ENCODE peak calls at places on chromosomes 11 and 22, in seven cellular contexts. One of them, this sample, is unnamed.

GRCh38 chr22:39142088-39142667 is 10.3 kb downstream of the CBX7 start:
- DNase-seq in HFFc6: no peak
- DNase-seq in fibroblast of the aortic adventitia: no peak
- DNase-seq in progenitor cell of endocrine pancreas: no peak
- DNase-seq in epithelial cell of esophagus: no peak
- DNase-seq in cardiac fibroblast: no peak
- DNase-seq in IMR-90: no peak
- DNase-seq in this sample: no peak

GRCh38 chr11:94147433-94147845 is 18.8 kb downstream of the PANX1 start:
- DNase-seq in HFFc6: no peak
- DNase-seq in fibroblast of the aortic adventitia: no peak
- DNase-seq in progenitor cell of endocrine pancreas: no peak
- DNase-seq in epithelial cell of esophagus: no peak
- DNase-seq in cardiac fibroblast: no peak
- DNase-seq in IMR-90: no peak
- DNase-seq in this sample: no peak

GRCh38 chr11:38307455-38307854 is 1709.4 kb upstream of the RAG2 start:
- DNase-seq in HFFc6: no peak
- DNase-seq in fibroblast of the aortic adventitia: no peak
- DNase-seq in progenitor cell of endocrine pancreas: no peak
- DNase-seq in epithelial cell of esophagus: peak; percentile 31
- DNase-seq in cardiac fibroblast: no peak
- DNase-seq in IMR-90: no peak
- DNase-seq in this sample: no peak

GRCh38 chr11:47791774-47792173 is 24.6 kb upstream of the FNBP4 start:
- DNase-seq in HFFc6: no peak
- DNase-seq in fibroblast of the aortic adventitia: peak; percentile 26
- DNase-seq in progenitor cell of endocrine pancreas: no peak
- DNase-seq in epithelial cell of esophagus: no peak
- DNase-seq in cardiac fibroblast: no peak
- DNase-seq in IMR-90: peak; percentile 28
- DNase-seq in this sample: no peak

GRCh38 chr11:72203163-72203562 is 11.2 kb downstream of the FOLR1 start:
- DNase-seq in HFFc6: no peak
- DNase-seq in fibroblast of the aortic adventitia: no peak
- DNase-seq in progenitor cell of endocrine pancreas: no peak
- DNase-seq in epithelial cell of esophagus: peak; percentile 61
- DNase-seq in cardiac fibroblast: no peak
- DNase-seq in IMR-90: no peak
- DNase-seq in this sample: no peak

GRCh38 chr11:8090756-8091155 is 9.7 kb downstream of the TUB start:
- DNase-seq in HFFc6: no peak
- DNase-seq in fibroblast of the aortic adventitia: peak; percentile 43
- DNase-seq in progenitor cell of endocrine pancreas: peak; percentile 59
- DNase-seq in epithelial cell of esophagus: peak; percentile 33
- DNase-seq in cardiac fibroblast: peak; percentile 40
- DNase-seq in IMR-90: no peak
- DNase-seq in this sample: no peak

GRCh38 chr11:6888830-6889229 is 3.5 kb downstream of the OR2D2 start:
- DNase-seq in HFFc6: no peak
- DNase-seq in fibroblast of the aortic adventitia: no peak
- DNase-seq in progenitor cell of endocrine pancreas: no peak
- DNase-seq in epithelial cell of esophagus: no peak
- DNase-seq in cardiac fibroblast: no peak
- DNase-seq in IMR-90: no peak
- DNase-seq in this sample: no peak

GRCh38 chr11:34637303-34637702 is 16.4 kb downstream of the EHF start:
- DNase-seq in HFFc6: no peak
- DNase-seq in fibroblast of the aortic adventitia: no peak
- DNase-seq in progenitor cell of endocrine pancreas: no peak
- DNase-seq in epithelial cell of esophagus: no peak
- DNase-seq in cardiac fibroblast: no peak
- DNase-seq in IMR-90: no peak
- DNase-seq in this sample: no peak

GRCh38 chr22:18071968-18072310 is 5.9 kb upstream of the PEX26 start:
- DNase-seq in HFFc6: no peak
- DNase-seq in fibroblast of the aortic adventitia: no peak
- DNase-seq in progenitor cell of endocrine pancreas: no peak
- DNase-seq in epithelial cell of esophagus: no peak
- DNase-seq in cardiac fibroblast: no peak
- DNase-seq in IMR-90: no peak
- DNase-seq in this sample: no peak

GRCh38 chr22:18068381-18068988 is 9.3 kb upstream of the PEX26 start:
- DNase-seq in HFFc6: peak; percentile 12
- DNase-seq in fibroblast of the aortic adventitia: peak; percentile 46
- DNase-seq in progenitor cell of endocrine pancreas: no peak
- DNase-seq in epithelial cell of esophagus: peak; percentile 38
- DNase-seq in cardiac fibroblast: peak; percentile 30
- DNase-seq in IMR-90: peak; percentile 44
- DNase-seq in this sample: no peak

GRCh38 chr22:18070041-18070440 is 7.7 kb upstream of the PEX26 start:
- DNase-seq in HFFc6: no peak
- DNase-seq in fibroblast of the aortic adventitia: no peak
- DNase-seq in progenitor cell of endocrine pancreas: no peak
- DNase-seq in epithelial cell of esophagus: no peak
- DNase-seq in cardiac fibroblast: no peak
- DNase-seq in IMR-90: no peak
- DNase-seq in this sample: no peak

GRCh38 chr22:18068991-18069390 is 8.8 kb upstream of the PEX26 start:
- DNase-seq in HFFc6: no peak
- DNase-seq in fibroblast of the aortic adventitia: no peak
- DNase-seq in progenitor cell of endocrine pancreas: no peak
- DNase-seq in epithelial cell of esophagus: no peak
- DNase-seq in cardiac fibroblast: no peak
- DNase-seq in IMR-90: no peak
- DNase-seq in this sample: no peak

DNA sequence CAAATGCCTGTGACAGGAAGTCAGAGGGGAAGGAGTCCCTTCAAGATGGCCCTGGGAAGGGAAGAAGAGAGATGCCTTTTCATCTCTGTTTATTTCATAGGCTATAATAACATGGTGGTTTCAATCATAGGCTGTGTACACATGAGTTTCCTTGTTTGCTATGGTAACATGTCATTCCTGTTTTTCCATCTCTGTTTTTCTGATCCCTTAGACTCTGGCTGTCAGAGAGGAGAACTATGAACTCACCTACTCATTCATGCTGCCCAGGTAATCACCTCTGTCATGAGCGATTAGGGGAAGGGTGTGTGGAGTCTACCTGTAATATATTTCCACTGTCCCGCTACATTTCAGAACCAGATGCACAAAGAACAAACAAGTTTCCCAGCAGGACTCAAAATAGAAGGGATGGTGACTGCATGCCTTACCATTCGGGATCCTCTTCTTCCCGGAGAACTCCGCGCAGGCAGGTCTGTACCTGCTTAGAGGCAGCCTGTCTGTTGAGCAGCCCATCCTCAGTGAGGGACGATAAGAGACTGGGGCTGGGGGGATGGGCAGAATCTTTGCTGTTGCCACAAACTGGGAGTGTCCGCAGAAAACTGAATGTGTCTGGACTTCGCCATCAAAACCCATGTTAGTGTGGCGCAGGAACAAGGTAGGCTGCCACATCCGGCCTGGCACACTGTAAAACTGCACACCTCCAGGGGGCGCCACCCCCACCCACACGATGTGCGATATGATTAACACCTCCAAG is 7.1 kb upstream of the PEX26 start:
- DNase-seq in HFFc6: no peak
- DNase-seq in fibroblast of the aortic adventitia: no peak
- DNase-seq in progenitor cell of endocrine pancreas: no peak
- DNase-seq in epithelial cell of esophagus: peak; percentile 93
- DNase-seq in cardiac fibroblast: no peak
- DNase-seq in IMR-90: no peak
- DNase-seq in this sample: no peak
- TF ChIP-seq CTCF in HFFc6: peak; percentile 72
- TF ChIP-seq CTCF in fibroblast of the aortic adventitia: peak; percentile 24
- TF ChIP-seq CTCF in progenitor cell of endocrine pancreas: peak; percentile 45
- TF ChIP-seq CTCF in epithelial cell of esophagus: peak; percentile 50
- TF ChIP-seq CTCF in cardiac fibroblast: peak; percentile 19
- TF ChIP-seq CTCF in IMR-90: peak; percentile 12
- TF ChIP-seq CTCF in this sample: no peak

DNA sequence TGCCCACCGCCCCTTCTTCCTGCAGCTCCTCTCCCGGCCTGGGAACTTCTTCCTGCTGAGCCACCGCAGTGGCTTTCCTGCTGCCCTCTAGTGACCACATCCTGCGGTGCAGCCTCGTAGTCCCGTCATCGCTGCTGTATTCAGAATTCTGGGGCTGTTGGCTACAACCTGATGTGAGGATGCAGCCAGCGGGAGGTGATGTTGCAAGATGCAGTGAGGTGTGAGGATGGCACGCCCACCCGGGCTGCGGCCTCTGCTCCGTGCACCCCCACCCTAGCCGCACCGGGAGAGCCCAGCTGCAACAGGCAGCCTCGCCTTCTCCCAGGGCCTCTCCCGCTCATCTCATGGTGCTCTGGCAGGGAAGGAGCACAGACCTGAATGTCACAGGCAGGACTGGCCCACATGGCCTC is 10.1 kb downstream of the CHST1 start:
- DNase-seq in HFFc6: peak; percentile 51
- DNase-seq in fibroblast of the aortic adventitia: peak; percentile 65
- DNase-seq in progenitor cell of endocrine pancreas: peak; percentile 76
- DNase-seq in epithelial cell of esophagus: peak; percentile 61
- DNase-seq in cardiac fibroblast: peak; percentile 80
- DNase-seq in IMR-90: peak; percentile 51
- DNase-seq in this sample: no peak
- TF ChIP-seq CTCF in HFFc6: peak; percentile 94
- TF ChIP-seq CTCF in fibroblast of the aortic adventitia: peak; percentile 98
- TF ChIP-seq CTCF in progenitor cell of endocrine pancreas: peak; percentile 95
- TF ChIP-seq CTCF in epithelial cell of esophagus: peak; percentile 93
- TF ChIP-seq CTCF in cardiac fibroblast: peak; percentile 96
- TF ChIP-seq CTCF in IMR-90: peak; percentile 79
- TF ChIP-seq CTCF in this sample: peak; percentile 94

DNA sequence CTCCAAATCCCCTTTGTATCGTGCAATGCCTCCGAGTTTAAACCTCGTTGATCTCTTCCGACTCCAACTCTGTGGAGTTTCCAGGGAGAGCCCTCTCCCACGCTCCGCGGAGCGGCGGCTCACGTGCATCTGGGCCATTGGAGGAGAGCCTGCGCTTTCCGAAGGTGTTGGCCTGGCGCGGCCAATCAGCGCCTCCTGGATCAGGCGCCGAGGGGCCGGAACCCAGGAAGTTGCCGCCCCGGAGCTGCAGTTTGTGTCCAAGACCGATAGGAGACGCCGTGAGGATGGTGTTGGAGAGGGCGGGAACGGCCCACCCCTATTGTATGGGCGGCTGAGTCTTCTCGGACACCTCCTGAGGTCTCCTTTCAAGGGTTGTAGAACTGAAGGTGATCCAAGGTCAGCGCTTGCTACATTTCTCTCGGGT is 1.6 kb downstream of the ADAMTS15 start:
- DNase-seq in HFFc6: no peak
- DNase-seq in fibroblast of the aortic adventitia: peak; percentile 95
- DNase-seq in progenitor cell of endocrine pancreas: peak; percentile 53
- DNase-seq in epithelial cell of esophagus: peak; percentile 54
- DNase-seq in cardiac fibroblast: peak; percentile 94
- DNase-seq in IMR-90: peak; percentile 82
- DNase-seq in this sample: peak; percentile 42
- TF ChIP-seq CTCF in HFFc6: peak; percentile 64
- TF ChIP-seq CTCF in fibroblast of the aortic adventitia: peak; percentile 93
- TF ChIP-seq CTCF in progenitor cell of endocrine pancreas: peak; percentile 52
- TF ChIP-seq CTCF in epithelial cell of esophagus: peak; percentile 31
- TF ChIP-seq CTCF in cardiac fibroblast: peak; percentile 63
- TF ChIP-seq CTCF in IMR-90: peak; percentile 76
- TF ChIP-seq CTCF in this sample: peak; percentile 66

GRCh38 chr11:36540998-36541397 is 26.8 kb upstream of the RAG1 start:
- DNase-seq in HFFc6: peak; percentile 55
- DNase-seq in fibroblast of the aortic adventitia: peak; percentile 25
- DNase-seq in progenitor cell of endocrine pancreas: no peak
- DNase-seq in epithelial cell of esophagus: peak; percentile 75
- DNase-seq in cardiac fibroblast: peak; percentile 48
- DNase-seq in IMR-90: peak; percentile 45
- DNase-seq in this sample: no peak
- TF ChIP-seq CTCF in HFFc6: peak; percentile 67
- TF ChIP-seq CTCF in fibroblast of the aortic adventitia: peak; percentile 15
- TF ChIP-seq CTCF in progenitor cell of endocrine pancreas: no peak
- TF ChIP-seq CTCF in epithelial cell of esophagus: peak; percentile 52
- TF ChIP-seq CTCF in cardiac fibroblast: peak; percentile 57
- TF ChIP-seq CTCF in IMR-90: peak; percentile 28
- TF ChIP-seq CTCF in this sample: no peak

DNA sequence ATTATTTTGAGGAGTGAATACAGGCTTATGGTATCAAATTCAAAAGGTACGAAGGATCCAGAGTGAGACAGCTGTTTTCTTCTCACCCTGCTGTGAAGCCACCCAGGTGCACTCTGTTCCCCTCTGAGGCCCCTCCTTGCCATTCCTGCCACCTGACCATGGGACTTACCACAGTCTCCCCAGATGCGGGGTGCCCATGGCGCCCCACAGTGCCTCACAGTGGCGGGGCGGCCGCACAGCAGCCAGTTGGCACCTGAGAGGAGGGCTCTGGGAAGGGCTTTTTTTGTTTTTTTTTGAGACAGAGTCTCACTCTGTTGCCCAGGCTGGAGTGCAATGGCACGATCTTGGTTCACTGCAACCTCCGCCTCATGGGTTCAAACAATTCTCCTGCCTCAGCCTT is 151.7 kb downstream of the CEP164 start:
- DNase-seq in HFFc6: no peak
- DNase-seq in fibroblast of the aortic adventitia: no peak
- DNase-seq in progenitor cell of endocrine pancreas: no peak
- DNase-seq in epithelial cell of esophagus: no peak
- DNase-seq in cardiac fibroblast: no peak
- DNase-seq in IMR-90: no peak
- DNase-seq in this sample: no peak
- TF ChIP-seq CTCF in HFFc6: peak; percentile 32
- TF ChIP-seq CTCF in fibroblast of the aortic adventitia: no peak
- TF ChIP-seq CTCF in progenitor cell of endocrine pancreas: peak; percentile 28
- TF ChIP-seq CTCF in epithelial cell of esophagus: no peak
- TF ChIP-seq CTCF in cardiac fibroblast: no peak
- TF ChIP-seq CTCF in IMR-90: no peak
- TF ChIP-seq CTCF in this sample: no peak

DNA sequence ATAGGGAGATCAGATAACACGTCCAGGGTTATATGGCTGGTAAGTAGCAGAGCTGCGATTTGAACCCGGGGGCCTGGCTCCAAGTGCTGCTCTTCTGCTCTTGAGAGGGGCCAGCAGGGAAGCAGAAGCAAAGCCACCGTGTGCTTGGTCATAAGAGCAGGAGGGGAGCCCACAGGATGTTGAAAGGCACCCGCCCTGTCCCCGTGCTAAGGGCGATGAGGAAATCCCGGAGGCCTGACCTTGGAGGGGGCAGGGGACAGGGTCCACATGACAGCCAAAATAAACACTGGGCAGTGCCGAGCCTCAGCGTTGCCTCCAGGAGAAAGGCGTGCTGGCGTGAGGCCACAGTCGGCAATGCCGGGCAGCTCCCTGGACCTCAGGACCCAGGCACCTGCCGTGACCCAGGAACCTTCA is 28.8 kb downstream of the TOM1 start:
- DNase-seq in HFFc6: no peak
- DNase-seq in fibroblast of the aortic adventitia: no peak
- DNase-seq in progenitor cell of endocrine pancreas: no peak
- DNase-seq in epithelial cell of esophagus: no peak
- DNase-seq in cardiac fibroblast: no peak
- DNase-seq in IMR-90: no peak
- DNase-seq in this sample: no peak
- TF ChIP-seq CTCF in HFFc6: no peak
- TF ChIP-seq CTCF in fibroblast of the aortic adventitia: no peak
- TF ChIP-seq CTCF in progenitor cell of endocrine pancreas: no peak
- TF ChIP-seq CTCF in epithelial cell of esophagus: no peak
- TF ChIP-seq CTCF in cardiac fibroblast: no peak
- TF ChIP-seq CTCF in IMR-90: no peak
- TF ChIP-seq CTCF in this sample: no peak